ENCODE peak calls at places on chromosome 2, in six cellular contexts. One of them, this sample, is unnamed.

GRCh38 chr2:209472386-209472832 is 48.6 kb downstream of the MAP2 start:
- DNase-seq in GM12878: no peak
- DNase-seq in A673: peak; percentile 58
- DNase-seq in hepatocyte: no peak
- DNase-seq in HCT116: no peak
- DNase-seq in right atrium auricular region: no peak
- DNase-seq in this sample: no peak

GRCh38 chr2:179393481-179393880 is 128.8 kb upstream of the SESTD1 start:
- DNase-seq in GM12878: no peak
- DNase-seq in A673: no peak
- DNase-seq in hepatocyte: no peak
- DNase-seq in HCT116: no peak
- DNase-seq in right atrium auricular region: no peak
- DNase-seq in this sample: no peak

GRCh38 chr2:160062283-160063005 is at the start of gene PLA2R1:
- DNase-seq in GM12878: no peak
- DNase-seq in A673: peak; percentile 9
- DNase-seq in hepatocyte: peak; percentile 67
- DNase-seq in HCT116: no peak
- DNase-seq in right atrium auricular region: no peak
- DNase-seq in this sample: peak; percentile 63

GRCh38 chr2:180017764-180018163 is 10.7 kb upstream of the CWC22 start:
- DNase-seq in GM12878: no peak
- DNase-seq in A673: no peak
- DNase-seq in hepatocyte: no peak
- DNase-seq in HCT116: no peak
- DNase-seq in right atrium auricular region: no peak
- DNase-seq in this sample: no peak

GRCh38 chr2:227888289-227888688 is 16.9 kb downstream of the DAW1 start:
- DNase-seq in GM12878: no peak
- DNase-seq in A673: no peak
- DNase-seq in hepatocyte: no peak
- DNase-seq in HCT116: peak; percentile 32
- DNase-seq in right atrium auricular region: peak; percentile 60
- DNase-seq in this sample: no peak

GRCh38 chr2:1782514-1782913 is 38.2 kb upstream of the PXDN start:
- DNase-seq in GM12878: no peak
- DNase-seq in A673: no peak
- DNase-seq in hepatocyte: no peak
- DNase-seq in HCT116: no peak
- DNase-seq in right atrium auricular region: no peak
- DNase-seq in this sample: no peak

GRCh38 chr2:147939313-147939712 is 81.2 kb downstream of the ORC4 start:
- DNase-seq in GM12878: no peak
- DNase-seq in A673: no peak
- DNase-seq in hepatocyte: no peak
- DNase-seq in HCT116: no peak
- DNase-seq in right atrium auricular region: no peak
- DNase-seq in this sample: no peak

GRCh38 chr2:128619471-128620325 is 301.0 kb upstream of the HS6ST1 start:
- DNase-seq in GM12878: no peak
- DNase-seq in A673: no peak
- DNase-seq in hepatocyte: no peak
- DNase-seq in HCT116: no peak
- DNase-seq in right atrium auricular region: no peak
- DNase-seq in this sample: no peak

GRCh38 chr2:25250331-25251031 is 82.1 kb upstream of the POMC start:
- DNase-seq in GM12878: no peak
- DNase-seq in A673: no peak
- DNase-seq in hepatocyte: peak; percentile 49
- DNase-seq in HCT116: no peak
- DNase-seq in right atrium auricular region: no peak
- DNase-seq in this sample: no peak

GRCh38 chr2:220044383-220044782 is 417.0 kb downstream of the SLC4A3 start:
- DNase-seq in GM12878: no peak
- DNase-seq in A673: no peak
- DNase-seq in hepatocyte: no peak
- DNase-seq in HCT116: no peak
- DNase-seq in right atrium auricular region: no peak
- DNase-seq in this sample: no peak

GRCh38 chr2:129092871-129093385 is 774.3 kb upstream of the HS6ST1 start:
- DNase-seq in GM12878: no peak
- DNase-seq in A673: no peak
- DNase-seq in hepatocyte: no peak
- DNase-seq in HCT116: no peak
- DNase-seq in right atrium auricular region: no peak
- DNase-seq in this sample: no peak

GRCh38 chr2:31925517-31925916 is 85.3 kb downstream of the MEMO1 start:
- DNase-seq in GM12878: no peak
- DNase-seq in A673: no peak
- DNase-seq in hepatocyte: no peak
- DNase-seq in HCT116: no peak
- DNase-seq in right atrium auricular region: no peak
- DNase-seq in this sample: no peak

GRCh38 chr2:177273456-177273855 is 8.9 kb upstream of the NFE2L2 start:
- DNase-seq in GM12878: no peak
- DNase-seq in A673: no peak
- DNase-seq in hepatocyte: no peak
- DNase-seq in HCT116: no peak
- DNase-seq in right atrium auricular region: no peak
- DNase-seq in this sample: no peak

GRCh38 chr2:54455584-54456525 is at the start of gene SPTBN1:
- DNase-seq in GM12878: no peak
- DNase-seq in A673: peak; percentile 94
- DNase-seq in hepatocyte: peak; percentile 94
- DNase-seq in HCT116: peak; percentile 61
- DNase-seq in right atrium auricular region: peak; percentile 89
- DNase-seq in this sample: peak; percentile 82

GRCh38 chr2:54454548-54454921 is 1.6 kb upstream of the SPTBN1 start:
- DNase-seq in GM12878: no peak
- DNase-seq in A673: no peak
- DNase-seq in hepatocyte: no peak
- DNase-seq in HCT116: no peak
- DNase-seq in right atrium auricular region: no peak
- DNase-seq in this sample: no peak

GRCh38 chr2:54454922-54455583 is 1.1 kb upstream of the SPTBN1 start:
- DNase-seq in GM12878: no peak
- DNase-seq in A673: no peak
- DNase-seq in hepatocyte: peak; percentile 26
- DNase-seq in HCT116: no peak
- DNase-seq in right atrium auricular region: peak; percentile 61
- DNase-seq in this sample: peak; percentile 48

GRCh38 chr2:54457326-54458023 is 1.3 kb downstream of the SPTBN1 start:
- DNase-seq in GM12878: no peak
- DNase-seq in A673: peak; percentile 54
- DNase-seq in hepatocyte: peak; percentile 30
- DNase-seq in HCT116: no peak
- DNase-seq in right atrium auricular region: no peak
- DNase-seq in this sample: peak; percentile 43

GRCh38 chr2:54456526-54457325 is 599 bp downstream of the SPTBN1 start:
- DNase-seq in GM12878: no peak
- DNase-seq in A673: peak; percentile 58
- DNase-seq in hepatocyte: peak; percentile 68
- DNase-seq in HCT116: no peak
- DNase-seq in right atrium auricular region: no peak
- DNase-seq in this sample: no peak
- TF ChIP-seq CTCF in GM12878: no peak
- TF ChIP-seq CTCF in A673: no peak
- TF ChIP-seq CTCF in hepatocyte: no peak
- TF ChIP-seq CTCF in HCT116: no peak
- TF ChIP-seq CTCF in right atrium auricular region: no peak
- TF ChIP-seq CTCF in this sample: no peak

GRCh38 chr2:123521868-123522267 is 503.2 kb upstream of the CNTNAP5 start:
- DNase-seq in GM12878: no peak
- DNase-seq in A673: no peak
- DNase-seq in hepatocyte: no peak
- DNase-seq in HCT116: no peak
- DNase-seq in right atrium auricular region: no peak
- DNase-seq in this sample: no peak

GRCh38 chr2:123513351-123513750 is 511.7 kb upstream of the CNTNAP5 start:
- DNase-seq in GM12878: no peak
- DNase-seq in A673: no peak
- DNase-seq in hepatocyte: no peak
- DNase-seq in HCT116: no peak
- DNase-seq in right atrium auricular region: no peak
- DNase-seq in this sample: no peak

GRCh38 chr2:123512547-123512946 is 512.5 kb upstream of the CNTNAP5 start:
- DNase-seq in GM12878: no peak
- DNase-seq in A673: no peak
- DNase-seq in hepatocyte: no peak
- DNase-seq in HCT116: no peak
- DNase-seq in right atrium auricular region: no peak
- DNase-seq in this sample: no peak

GRCh38 chr2:123514808-123515207 is 510.3 kb upstream of the CNTNAP5 start:
- DNase-seq in GM12878: no peak
- DNase-seq in A673: peak; percentile 51
- DNase-seq in hepatocyte: no peak
- DNase-seq in HCT116: no peak
- DNase-seq in right atrium auricular region: no peak
- DNase-seq in this sample: no peak

DNA sequence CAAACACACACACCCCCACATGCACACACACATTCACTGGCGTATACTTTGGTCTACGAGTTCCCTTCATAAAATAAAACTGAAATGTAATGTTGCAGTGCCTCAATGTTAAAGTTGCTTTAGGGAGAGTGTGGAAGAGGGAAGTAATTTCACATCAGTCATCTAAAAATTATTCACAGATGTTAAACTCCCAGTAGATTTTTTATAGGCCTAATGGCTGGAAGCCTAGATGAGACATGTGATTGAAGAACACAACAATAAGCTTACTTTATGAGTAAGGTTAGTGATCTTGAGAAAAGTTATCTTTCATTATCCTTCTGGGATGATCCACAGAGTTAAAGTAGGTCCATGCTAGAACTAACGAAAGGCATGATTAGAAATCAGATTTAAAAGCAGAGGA is 506.7 kb upstream of the CNTNAP5 start:
- DNase-seq in GM12878: no peak
- DNase-seq in A673: peak; percentile 33
- DNase-seq in hepatocyte: no peak
- DNase-seq in HCT116: no peak
- DNase-seq in right atrium auricular region: no peak
- DNase-seq in this sample: no peak
- H3K4me3 ChIP-seq in GM12878: no peak overlapping the region
- H3K4me3 ChIP-seq in A673: no peak overlapping the region
- H3K4me3 ChIP-seq in hepatocyte: no peak overlapping the region
- H3K4me3 ChIP-seq in HCT116: no peak overlapping the region
- H3K4me3 ChIP-seq in right atrium auricular region: no peak overlapping the region
- H3K4me3 ChIP-seq in this sample: no peak overlapping the region

GRCh38 chr2:63268946-63269345 is 218.3 kb downstream of the OTX1 start:
- DNase-seq in GM12878: no peak
- DNase-seq in A673: no peak
- DNase-seq in hepatocyte: no peak
- DNase-seq in HCT116: no peak
- DNase-seq in right atrium auricular region: no peak
- DNase-seq in this sample: no peak

GRCh38 chr2:63270717-63271116 is 220.1 kb downstream of the OTX1 start:
- DNase-seq in GM12878: no peak
- DNase-seq in A673: no peak
- DNase-seq in hepatocyte: no peak
- DNase-seq in HCT116: no peak
- DNase-seq in right atrium auricular region: no peak
- DNase-seq in this sample: no peak

DNA sequence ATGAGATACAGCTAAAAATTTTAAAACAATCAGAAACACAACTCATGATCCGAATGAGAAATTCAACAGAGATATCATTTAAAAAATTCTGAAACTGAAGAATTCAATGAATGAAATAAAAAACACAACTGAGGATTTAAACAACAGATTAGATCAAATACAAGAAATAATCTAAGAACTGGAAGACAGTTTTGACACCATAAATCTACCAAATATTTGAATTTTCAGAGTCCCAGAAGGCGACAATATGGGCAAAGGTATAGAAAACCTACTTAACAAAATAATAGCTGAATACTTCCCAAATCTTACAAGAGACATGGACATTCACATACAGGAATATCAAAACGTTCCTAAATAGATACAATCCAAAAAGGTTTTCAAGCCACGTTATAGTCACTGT is 221.9 kb downstream of the OTX1 start:
- DNase-seq in GM12878: no peak
- DNase-seq in A673: no peak
- DNase-seq in hepatocyte: no peak
- DNase-seq in HCT116: no peak
- DNase-seq in right atrium auricular region: no peak
- DNase-seq in this sample: no peak
- H3K9me3 ChIP-seq in GM12878: peaks cover 7% of the 10 kb centered on the region
- H3K9me3 ChIP-seq in A673: peaks cover 13% of the 10 kb centered on the region
- H3K9me3 ChIP-seq in hepatocyte: no peaks in the 10 kb centered on the region
- H3K9me3 ChIP-seq in HCT116: peaks cover 4% of the 10 kb centered on the region
- H3K9me3 ChIP-seq in right atrium auricular region: peaks cover 48% of the 10 kb centered on the region
- H3K9me3 ChIP-seq in this sample: peaks cover 4% of the 10 kb centered on the region

GRCh38 chr2:99335911-99336779 is at the start of gene TXNDC9:
- DNase-seq in GM12878: peak; percentile 98
- DNase-seq in A673: peak; percentile 99
- DNase-seq in hepatocyte: peak; percentile 100
- DNase-seq in HCT116: peak; percentile 99
- DNase-seq in right atrium auricular region: peak; percentile 98
- DNase-seq in this sample: peak; percentile 99

GRCh38 chr2:99336780-99337163 is 417 bp upstream of the EIF5B start:
- DNase-seq in GM12878: no peak
- DNase-seq in A673: no peak
- DNase-seq in hepatocyte: no peak
- DNase-seq in HCT116: no peak
- DNase-seq in right atrium auricular region: no peak
- DNase-seq in this sample: no peak

GRCh38 chr2:99337931-99338580 is 867 bp downstream of the EIF5B start:
- DNase-seq in GM12878: no peak
- DNase-seq in A673: peak; percentile 4
- DNase-seq in hepatocyte: no peak
- DNase-seq in HCT116: no peak
- DNase-seq in right atrium auricular region: no peak
- DNase-seq in this sample: no peak

GRCh38 chr2:99340669-99341236 is 3.6 kb downstream of the EIF5B start:
- DNase-seq in GM12878: no peak
- DNase-seq in A673: no peak
- DNase-seq in hepatocyte: peak; percentile 6
- DNase-seq in HCT116: no peak
- DNase-seq in right atrium auricular region: no peak
- DNase-seq in this sample: peak; percentile 9

DNA sequence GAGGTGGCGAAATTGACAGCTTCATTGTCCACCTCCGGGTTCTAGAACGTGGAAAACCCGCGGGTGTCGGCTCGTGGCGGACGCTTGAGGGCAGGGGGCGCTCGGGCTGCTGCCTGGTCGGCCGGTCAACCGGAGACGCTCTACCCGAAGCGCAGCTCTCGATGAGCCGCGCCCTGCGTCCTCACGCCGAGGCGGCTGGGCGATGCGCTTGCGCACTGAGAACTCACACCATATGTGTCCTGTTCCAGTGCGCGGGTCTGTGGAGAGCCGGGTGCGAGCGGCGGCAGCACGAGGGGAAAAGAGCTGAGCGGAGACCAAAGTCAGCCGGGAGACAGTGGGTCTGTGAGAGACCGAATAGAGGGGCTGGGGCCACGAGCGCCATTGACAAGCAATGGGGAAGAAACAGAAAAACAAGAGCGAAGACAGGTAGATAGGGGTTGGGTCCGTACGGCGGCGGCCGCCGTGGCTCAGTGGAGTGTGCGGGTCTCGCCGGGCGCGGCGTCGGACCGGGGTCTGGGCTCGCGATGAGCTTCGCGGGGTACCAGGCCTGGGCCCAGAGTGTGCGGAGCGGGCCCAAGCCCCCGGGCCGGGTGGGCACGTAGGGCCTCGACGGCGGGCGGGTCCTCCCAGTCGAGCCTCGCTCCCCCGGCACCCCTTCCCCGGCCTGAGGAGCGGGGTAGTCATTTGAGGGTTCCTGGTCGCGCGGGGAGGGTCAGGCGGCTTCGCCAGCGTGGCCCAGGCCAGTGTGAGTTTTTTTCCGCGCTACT is at the start of gene EIF5B:
- DNase-seq in GM12878: peak; percentile 90
- DNase-seq in A673: peak; percentile 98
- DNase-seq in hepatocyte: peak; percentile 99
- DNase-seq in HCT116: peak; percentile 91
- DNase-seq in right atrium auricular region: peak; percentile 97
- DNase-seq in this sample: peak; percentile 96
- TF ChIP-seq CTCF in GM12878: peak; percentile 86
- TF ChIP-seq CTCF in A673: peak; percentile 78
- TF ChIP-seq CTCF in hepatocyte: peak; percentile 76
- TF ChIP-seq CTCF in HCT116: peak; percentile 56
- TF ChIP-seq CTCF in right atrium auricular region: peak; percentile 51
- TF ChIP-seq CTCF in this sample: peak; percentile 80

This sample was measured in Caco-2.